ENCODE peak calls at places on chromosomes 1 and 21, in nine cellular contexts. T, U, N, M, V, E, Z, P and I are unnamed samples.

GRCh38 chr1:109912214-109912861 is 1.7 kb downstream of the CSF1 start:
- DNase-seq in M (no peak), V (no peak), P (no peak), Z (no peak), T (no peak), N (peak; percentile 27), U (no peak), E (no peak), I (no peak)

GRCh38 chr21:37369307-37369854 is 2.8 kb downstream of the DYRK1A start:
- DNase-seq in T (no peak), M (no peak), E (no peak), N (no peak), V (no peak), P (no peak), U (no peak), Z (peak; percentile 17), I (no peak)

GRCh38 chr1:60759257-60759656 is 323.1 kb upstream of the NFIA start:
- DNase-seq in U (no peak), Z (no peak), T (peak; percentile 53), M (no peak), N (no peak), V (no peak), E (no peak), P (no peak), I (no peak)

GRCh38 chr1:209797978-209798639 is 7.8 kb downstream of the IRF6 start:
- DNase-seq in P (no peak), T (no peak), Z (no peak), E (no peak), U (peak; percentile 22), N (no peak), M (no peak), V (no peak), I (no peak)

GRCh38 chr1:228792601-228793000 is 57.3 kb downstream of the RHOU start:
- DNase-seq in V (no peak), T (no peak), Z (no peak), U (no peak), M (no peak), N (no peak), P (no peak), E (no peak), I (no peak)

GRCh38 chr1:212189352-212189738 is 95.9 kb upstream of the PPP2R5A start:
- DNase-seq in N (no peak), V (no peak), T (no peak), Z (no peak), U (no peak), E (no peak), P (no peak), M (no peak), I (no peak)

GRCh38 chr1:1435094-1435903 is at the start of gene VWA1:
- DNase-seq in U (no peak), M (peak; percentile 56), V (peak; percentile 67), N (peak; percentile 65), Z (peak; percentile 56), P (peak; percentile 81), T (no peak), E (peak; percentile 58), I (peak; percentile 42)

GRCh38 chr1:164637461-164638375 is 78.7 kb downstream of the PBX1 start:
- DNase-seq in E (peak; percentile 84), P (no peak), Z (peak; percentile 72), N (peak; percentile 91), V (peak; percentile 87), T (no peak), U (peak; percentile 7), M (no peak), I (no peak)

GRCh38 chr1:15249032-15249601 is 2.1 kb downstream of the FHAD1 start:
- DNase-seq in T (no peak), Z (no peak), E (peak; percentile 4), U (no peak), N (no peak), M (no peak), P (no peak), V (peak; percentile 30), I (peak; percentile 51)

GRCh38 chr1:39917825-39918224 is 16.1 kb upstream of the MYCL start:
- DNase-seq in E (no peak), V (peak; percentile 27), P (no peak), T (no peak), N (no peak), U (no peak), M (no peak), Z (no peak), I (no peak)

GRCh38 chr21:38798481-38798882 is 7.2 kb upstream of the ETS2 start:
- DNase-seq in U (no peak), Z (peak; percentile 89), T (no peak), P (peak; percentile 91), V (peak; percentile 74), N (peak; percentile 50), M (no peak), E (no peak), I (no peak)

GRCh38 chr1:7781923-7782495 is 2.1 kb upstream of the PER3 start:
- DNase-seq in V (no peak), N (no peak), U (no peak), Z (no peak), M (no peak), T (no peak), P (no peak), E (no peak), I (no peak)